ENCODE peak calls at places on chromosome 21, in ten cellular contexts. One of them, this sample, is unnamed.

GRCh38 chr21:41581592-41582228 is 73.8 kb upstream of the TMPRSS2 start:
- DNase-seq in stimulated activated naive CD8-positive, alpha-beta T cell treated with anti-CD3 and anti-CD28 coated beads, Interleukin-15, Interleukin-2, amounts not matched to agents 100 U/mL and 50 U/mL, for 24 hours: no peak
- DNase-seq in GM12865: no peak
- DNase-seq in NCI-H1417: no peak
- DNase-seq in epithelial cell of esophagus: no peak
- DNase-seq in nephron progenitor cell: no peak
- DNase-seq in NB4: no peak
- DNase-seq in left cardiac atrium: no peak
- DNase-seq in K562: no peak
- DNase-seq in AG09319: no peak
- DNase-seq in this sample: no peak

GRCh38 chr21:44927259-44927586 is 6.5 kb upstream of the ITGB2 start:
- DNase-seq in K562: no peak
- DNase-seq in NB4: no peak
- DNase-seq in AG09319: no peak
- DNase-seq in GM12865: no peak
- DNase-seq in epithelial cell of esophagus: no peak
- DNase-seq in left cardiac atrium: no peak
- DNase-seq in NCI-H1417: no peak
- DNase-seq in stimulated activated naive CD8-positive, alpha-beta T cell treated with anti-CD3 and anti-CD28 coated beads, Interleukin-15, Interleukin-2, amounts not matched to agents 100 U/mL and 50 U/mL, for 24 hours: no peak
- DNase-seq in nephron progenitor cell: no peak
- DNase-seq in this sample: no peak

GRCh38 chr21:39674794-39675193 is 62.1 kb downstream of the B3GALT5 start:
- DNase-seq in NCI-H1417: no peak
- DNase-seq in NB4: no peak
- DNase-seq in epithelial cell of esophagus: no peak
- DNase-seq in stimulated activated naive CD8-positive, alpha-beta T cell treated with anti-CD3 and anti-CD28 coated beads, Interleukin-15, Interleukin-2, amounts not matched to agents 100 U/mL and 50 U/mL, for 24 hours: no peak
- DNase-seq in AG09319: no peak
- DNase-seq in K562: no peak
- DNase-seq in GM12865: no peak
- DNase-seq in left cardiac atrium: no peak
- DNase-seq in nephron progenitor cell: no peak
- DNase-seq in this sample: no peak

GRCh38 chr21:19440792-19441494 is 1037.4 kb upstream of the TMPRSS15 start:
- DNase-seq in left cardiac atrium: no peak
- DNase-seq in K562: peak
- DNase-seq in nephron progenitor cell: no peak
- DNase-seq in stimulated activated naive CD8-positive, alpha-beta T cell treated with anti-CD3 and anti-CD28 coated beads, Interleukin-15, Interleukin-2, amounts not matched to agents 100 U/mL and 50 U/mL, for 24 hours: no peak
- DNase-seq in AG09319: no peak
- DNase-seq in GM12865: peak
- DNase-seq in NB4: no peak
- DNase-seq in epithelial cell of esophagus: no peak
- DNase-seq in NCI-H1417: no peak
- DNase-seq in this sample: no peak

GRCh38 chr21:42245348-42246185 is 26.6 kb downstream of the ABCG1 start:
- DNase-seq in AG09319: no peak
- DNase-seq in stimulated activated naive CD8-positive, alpha-beta T cell treated with anti-CD3 and anti-CD28 coated beads, Interleukin-15, Interleukin-2, amounts not matched to agents 100 U/mL and 50 U/mL, for 24 hours: no peak
- DNase-seq in K562: no peak
- DNase-seq in NCI-H1417: peak
- DNase-seq in nephron progenitor cell: peak
- DNase-seq in NB4: no peak
- DNase-seq in epithelial cell of esophagus: no peak
- DNase-seq in left cardiac atrium: no peak
- DNase-seq in GM12865: no peak
- DNase-seq in this sample: no peak

GRCh38 chr21:39082656-39083376 is 100.4 kb downstream of the PSMG1 start:
- DNase-seq in AG09319: no peak
- DNase-seq in epithelial cell of esophagus: peak
- DNase-seq in NB4: no peak
- DNase-seq in left cardiac atrium: no peak
- DNase-seq in NCI-H1417: peak
- DNase-seq in GM12865: no peak
- DNase-seq in K562: no peak
- DNase-seq in nephron progenitor cell: no peak
- DNase-seq in stimulated activated naive CD8-positive, alpha-beta T cell treated with anti-CD3 and anti-CD28 coated beads, Interleukin-15, Interleukin-2, amounts not matched to agents 100 U/mL and 50 U/mL, for 24 hours: no peak
- DNase-seq in this sample: no peak

GRCh38 chr21:45305831-45306230 is 18.1 kb upstream of the POFUT2 start:
- DNase-seq in NCI-H1417: no peak
- DNase-seq in left cardiac atrium: peak
- DNase-seq in NB4: no peak
- DNase-seq in stimulated activated naive CD8-positive, alpha-beta T cell treated with anti-CD3 and anti-CD28 coated beads, Interleukin-15, Interleukin-2, amounts not matched to agents 100 U/mL and 50 U/mL, for 24 hours: no peak
- DNase-seq in nephron progenitor cell: no peak
- DNase-seq in GM12865: no peak
- DNase-seq in K562: no peak
- DNase-seq in AG09319: no peak
- DNase-seq in epithelial cell of esophagus: no peak
- DNase-seq in this sample: no peak

GRCh38 chr21:44360174-44360573 is 6.8 kb downstream of the TRPM2 start:
- DNase-seq in GM12865: no peak
- DNase-seq in AG09319: no peak
- DNase-seq in K562: no peak
- DNase-seq in epithelial cell of esophagus: no peak
- DNase-seq in NB4: peak
- DNase-seq in stimulated activated naive CD8-positive, alpha-beta T cell treated with anti-CD3 and anti-CD28 coated beads, Interleukin-15, Interleukin-2, amounts not matched to agents 100 U/mL and 50 U/mL, for 24 hours: no peak
- DNase-seq in nephron progenitor cell: no peak
- DNase-seq in left cardiac atrium: no peak
- DNase-seq in NCI-H1417: no peak
- DNase-seq in this sample: no peak

GRCh38 chr21:41350436-41351155 is 11.2 kb upstream of the MX2 start:
- DNase-seq in epithelial cell of esophagus: no peak
- DNase-seq in nephron progenitor cell: no peak
- DNase-seq in stimulated activated naive CD8-positive, alpha-beta T cell treated with anti-CD3 and anti-CD28 coated beads, Interleukin-15, Interleukin-2, amounts not matched to agents 100 U/mL and 50 U/mL, for 24 hours: no peak
- DNase-seq in NCI-H1417: no peak
- DNase-seq in K562: no peak
- DNase-seq in AG09319: no peak
- DNase-seq in left cardiac atrium: no peak
- DNase-seq in GM12865: no peak
- DNase-seq in NB4: no peak
- DNase-seq in this sample: no peak

GRCh38 chr21:37917612-37918011 is 1.4 kb upstream of the KCNJ6 start:
- DNase-seq in GM12865: no peak
- DNase-seq in nephron progenitor cell: no peak
- DNase-seq in stimulated activated naive CD8-positive, alpha-beta T cell treated with anti-CD3 and anti-CD28 coated beads, Interleukin-15, Interleukin-2, amounts not matched to agents 100 U/mL and 50 U/mL, for 24 hours: no peak
- DNase-seq in left cardiac atrium: no peak
- DNase-seq in NB4: no peak
- DNase-seq in epithelial cell of esophagus: peak
- DNase-seq in AG09319: no peak
- DNase-seq in K562: no peak
- DNase-seq in NCI-H1417: no peak
- DNase-seq in this sample: peak

GRCh38 chr21:18373631-18374030 is 30.0 kb downstream of the TMPRSS15 start:
- DNase-seq in nephron progenitor cell: no peak
- DNase-seq in AG09319: no peak
- DNase-seq in NB4: no peak
- DNase-seq in left cardiac atrium: no peak
- DNase-seq in NCI-H1417: no peak
- DNase-seq in K562: no peak
- DNase-seq in epithelial cell of esophagus: no peak
- DNase-seq in stimulated activated naive CD8-positive, alpha-beta T cell treated with anti-CD3 and anti-CD28 coated beads, Interleukin-15, Interleukin-2, amounts not matched to agents 100 U/mL and 50 U/mL, for 24 hours: no peak
- DNase-seq in GM12865: no peak
- DNase-seq in this sample: no peak

GRCh38 chr21:31335957-31336738 is 7.9 kb downstream of the TIAM1 start:
- DNase-seq in epithelial cell of esophagus: peak
- DNase-seq in nephron progenitor cell: no peak
- DNase-seq in NB4: no peak
- DNase-seq in left cardiac atrium: no peak
- DNase-seq in NCI-H1417: no peak
- DNase-seq in K562: no peak
- DNase-seq in stimulated activated naive CD8-positive, alpha-beta T cell treated with anti-CD3 and anti-CD28 coated beads, Interleukin-15, Interleukin-2, amounts not matched to agents 100 U/mL and 50 U/mL, for 24 hours: peak
- DNase-seq in AG09319: no peak
- DNase-seq in GM12865: peak
- DNase-seq in this sample: peak

GRCh38 chr21:41767606-41768370 is 936 bp upstream of the RIPK4 start:
- DNase-seq in GM12865: no peak
- DNase-seq in left cardiac atrium: no peak
- DNase-seq in nephron progenitor cell: peak
- DNase-seq in NCI-H1417: no peak
- DNase-seq in K562: no peak
- DNase-seq in stimulated activated naive CD8-positive, alpha-beta T cell treated with anti-CD3 and anti-CD28 coated beads, Interleukin-15, Interleukin-2, amounts not matched to agents 100 U/mL and 50 U/mL, for 24 hours: peak
- DNase-seq in NB4: no peak
- DNase-seq in AG09319: no peak
- DNase-seq in epithelial cell of esophagus: peak
- DNase-seq in this sample: no peak

GRCh38 chr21:42684109-42684916 is 30.9 kb downstream of the PDE9A start:
- DNase-seq in K562: no peak
- DNase-seq in NB4: peak
- DNase-seq in AG09319: no peak
- DNase-seq in epithelial cell of esophagus: peak
- DNase-seq in stimulated activated naive CD8-positive, alpha-beta T cell treated with anti-CD3 and anti-CD28 coated beads, Interleukin-15, Interleukin-2, amounts not matched to agents 100 U/mL and 50 U/mL, for 24 hours: peak
- DNase-seq in GM12865: no peak
- DNase-seq in left cardiac atrium: no peak
- DNase-seq in nephron progenitor cell: no peak
- DNase-seq in NCI-H1417: no peak
- DNase-seq in this sample: no peak

GRCh38 chr21:37712204-37712934 is 203.9 kb downstream of the KCNJ6 start:
- DNase-seq in epithelial cell of esophagus: peak
- DNase-seq in K562: peak
- DNase-seq in NB4: peak
- DNase-seq in left cardiac atrium: peak
- DNase-seq in stimulated activated naive CD8-positive, alpha-beta T cell treated with anti-CD3 and anti-CD28 coated beads, Interleukin-15, Interleukin-2, amounts not matched to agents 100 U/mL and 50 U/mL, for 24 hours: peak
- DNase-seq in GM12865: peak
- DNase-seq in nephron progenitor cell: peak
- DNase-seq in AG09319: peak
- DNase-seq in NCI-H1417: peak
- DNase-seq in this sample: no peak

GRCh38 chr21:27569831-27570230 is 602.9 kb upstream of the ADAMTS5 start:
- DNase-seq in stimulated activated naive CD8-positive, alpha-beta T cell treated with anti-CD3 and anti-CD28 coated beads, Interleukin-15, Interleukin-2, amounts not matched to agents 100 U/mL and 50 U/mL, for 24 hours: no peak
- DNase-seq in K562: no peak
- DNase-seq in left cardiac atrium: no peak
- DNase-seq in AG09319: no peak
- DNase-seq in NB4: no peak
- DNase-seq in GM12865: no peak
- DNase-seq in nephron progenitor cell: no peak
- DNase-seq in NCI-H1417: no peak
- DNase-seq in epithelial cell of esophagus: peak
- DNase-seq in this sample: no peak

GRCh38 chr21:18049461-18049860 is 195.2 kb upstream of the CHODL start:
- DNase-seq in stimulated activated naive CD8-positive, alpha-beta T cell treated with anti-CD3 and anti-CD28 coated beads, Interleukin-15, Interleukin-2, amounts not matched to agents 100 U/mL and 50 U/mL, for 24 hours: no peak
- DNase-seq in epithelial cell of esophagus: no peak
- DNase-seq in NCI-H1417: no peak
- DNase-seq in K562: no peak
- DNase-seq in NB4: no peak
- DNase-seq in AG09319: no peak
- DNase-seq in left cardiac atrium: no peak
- DNase-seq in nephron progenitor cell: no peak
- DNase-seq in GM12865: no peak
- DNase-seq in this sample: no peak

GRCh38 chr21:45533731-45534571 is 8.3 kb downstream of the SLC19A1 start:
- DNase-seq in AG09319: no peak
- DNase-seq in epithelial cell of esophagus: no peak
- DNase-seq in K562: no peak
- DNase-seq in nephron progenitor cell: no peak
- DNase-seq in NB4: no peak
- DNase-seq in GM12865: no peak
- DNase-seq in stimulated activated naive CD8-positive, alpha-beta T cell treated with anti-CD3 and anti-CD28 coated beads, Interleukin-15, Interleukin-2, amounts not matched to agents 100 U/mL and 50 U/mL, for 24 hours: no peak
- DNase-seq in left cardiac atrium: peak
- DNase-seq in NCI-H1417: no peak
- DNase-seq in this sample: no peak

GRCh38 chr21:45403133-45403824 is 1.7 kb upstream of the COL18A1 start:
- DNase-seq in GM12865: no peak
- DNase-seq in left cardiac atrium: peak
- DNase-seq in epithelial cell of esophagus: peak
- DNase-seq in stimulated activated naive CD8-positive, alpha-beta T cell treated with anti-CD3 and anti-CD28 coated beads, Interleukin-15, Interleukin-2, amounts not matched to agents 100 U/mL and 50 U/mL, for 24 hours: no peak
- DNase-seq in NB4: no peak
- DNase-seq in nephron progenitor cell: no peak
- DNase-seq in AG09319: no peak
- DNase-seq in K562: no peak
- DNase-seq in NCI-H1417: no peak
- DNase-seq in this sample: no peak

GRCh38 chr21:42461185-42461520 is 34.9 kb downstream of the RSPH1 start:
- DNase-seq in AG09319: no peak
- DNase-seq in K562: no peak
- DNase-seq in left cardiac atrium: no peak
- DNase-seq in NCI-H1417: peak
- DNase-seq in nephron progenitor cell: no peak
- DNase-seq in GM12865: no peak
- DNase-seq in epithelial cell of esophagus: no peak
- DNase-seq in NB4: no peak
- DNase-seq in stimulated activated naive CD8-positive, alpha-beta T cell treated with anti-CD3 and anti-CD28 coated beads, Interleukin-15, Interleukin-2, amounts not matched to agents 100 U/mL and 50 U/mL, for 24 hours: no peak
- DNase-seq in this sample: no peak

GRCh38 chr21:32278068-32278467 is 781 bp downstream of the MIS18A start:
- DNase-seq in epithelial cell of esophagus: peak
- DNase-seq in K562: peak
- DNase-seq in left cardiac atrium: no peak
- DNase-seq in nephron progenitor cell: no peak
- DNase-seq in AG09319: no peak
- DNase-seq in NCI-H1417: no peak
- DNase-seq in GM12865: peak
- DNase-seq in stimulated activated naive CD8-positive, alpha-beta T cell treated with anti-CD3 and anti-CD28 coated beads, Interleukin-15, Interleukin-2, amounts not matched to agents 100 U/mL and 50 U/mL, for 24 hours: no peak
- DNase-seq in NB4: peak
- DNase-seq in this sample: no peak

GRCh38 chr21:41363370-41364270 is 1.8 kb downstream of the MX2 start:
- DNase-seq in NB4: no peak
- DNase-seq in left cardiac atrium: peak
- DNase-seq in NCI-H1417: no peak
- DNase-seq in GM12865: no peak
- DNase-seq in epithelial cell of esophagus: no peak
- DNase-seq in stimulated activated naive CD8-positive, alpha-beta T cell treated with anti-CD3 and anti-CD28 coated beads, Interleukin-15, Interleukin-2, amounts not matched to agents 100 U/mL and 50 U/mL, for 24 hours: no peak
- DNase-seq in nephron progenitor cell: no peak
- DNase-seq in K562: no peak
- DNase-seq in AG09319: no peak
- DNase-seq in this sample: no peak

GRCh38 chr21:42560517-42561179 is 47.0 kb downstream of the SLC37A1 start:
- DNase-seq in NCI-H1417: no peak
- DNase-seq in NB4: no peak
- DNase-seq in AG09319: no peak
- DNase-seq in nephron progenitor cell: no peak
- DNase-seq in epithelial cell of esophagus: no peak
- DNase-seq in K562: no peak
- DNase-seq in stimulated activated naive CD8-positive, alpha-beta T cell treated with anti-CD3 and anti-CD28 coated beads, Interleukin-15, Interleukin-2, amounts not matched to agents 100 U/mL and 50 U/mL, for 24 hours: no peak
- DNase-seq in GM12865: no peak
- DNase-seq in left cardiac atrium: no peak
- DNase-seq in this sample: no peak

GRCh38 chr21:25944672-25945213 is 210.0 kb downstream of the GABPA start:
- DNase-seq in nephron progenitor cell: no peak
- DNase-seq in epithelial cell of esophagus: no peak
- DNase-seq in NB4: no peak
- DNase-seq in GM12865: no peak
- DNase-seq in NCI-H1417: no peak
- DNase-seq in K562: no peak
- DNase-seq in stimulated activated naive CD8-positive, alpha-beta T cell treated with anti-CD3 and anti-CD28 coated beads, Interleukin-15, Interleukin-2, amounts not matched to agents 100 U/mL and 50 U/mL, for 24 hours: no peak
- DNase-seq in AG09319: no peak
- DNase-seq in left cardiac atrium: no peak
- DNase-seq in this sample: no peak

GRCh38 chr21:31132574-31133242 is 94.4 kb upstream of the KRTAP19-8 start:
- DNase-seq in GM12865: peak
- DNase-seq in epithelial cell of esophagus: no peak
- DNase-seq in K562: no peak
- DNase-seq in NCI-H1417: no peak
- DNase-seq in stimulated activated naive CD8-positive, alpha-beta T cell treated with anti-CD3 and anti-CD28 coated beads, Interleukin-15, Interleukin-2, amounts not matched to agents 100 U/mL and 50 U/mL, for 24 hours: peak
- DNase-seq in NB4: peak
- DNase-seq in AG09319: no peak
- DNase-seq in left cardiac atrium: no peak
- DNase-seq in nephron progenitor cell: no peak
- DNase-seq in this sample: no peak

GRCh38 chr21:27674037-27674436 is 707.1 kb upstream of the ADAMTS5 start:
- DNase-seq in left cardiac atrium: no peak
- DNase-seq in AG09319: peak
- DNase-seq in epithelial cell of esophagus: peak
- DNase-seq in NB4: no peak
- DNase-seq in K562: no peak
- DNase-seq in stimulated activated naive CD8-positive, alpha-beta T cell treated with anti-CD3 and anti-CD28 coated beads, Interleukin-15, Interleukin-2, amounts not matched to agents 100 U/mL and 50 U/mL, for 24 hours: no peak
- DNase-seq in NCI-H1417: no peak
- DNase-seq in GM12865: no peak
- DNase-seq in nephron progenitor cell: no peak
- DNase-seq in this sample: peak

GRCh38 chr21:32143222-32143939 is 135.5 kb downstream of the MIS18A start:
- DNase-seq in NCI-H1417: no peak
- DNase-seq in GM12865: peak
- DNase-seq in nephron progenitor cell: no peak
- DNase-seq in AG09319: peak
- DNase-seq in K562: peak
- DNase-seq in epithelial cell of esophagus: no peak
- DNase-seq in NB4: no peak
- DNase-seq in left cardiac atrium: no peak
- DNase-seq in stimulated activated naive CD8-positive, alpha-beta T cell treated with anti-CD3 and anti-CD28 coated beads, Interleukin-15, Interleukin-2, amounts not matched to agents 100 U/mL and 50 U/mL, for 24 hours: no peak
- DNase-seq in this sample: peak

GRCh38 chr21:18951291-18952038 is 547.9 kb upstream of the TMPRSS15 start:
- DNase-seq in K562: peak
- DNase-seq in GM12865: peak
- DNase-seq in AG09319: no peak
- DNase-seq in stimulated activated naive CD8-positive, alpha-beta T cell treated with anti-CD3 and anti-CD28 coated beads, Interleukin-15, Interleukin-2, amounts not matched to agents 100 U/mL and 50 U/mL, for 24 hours: no peak
- DNase-seq in NCI-H1417: peak
- DNase-seq in NB4: peak
- DNase-seq in epithelial cell of esophagus: no peak
- DNase-seq in left cardiac atrium: no peak
- DNase-seq in nephron progenitor cell: peak
- DNase-seq in this sample: no peak